ENCODE peak calls at places on chromosomes 13 and 19, in four cellular contexts. P, X, F and O are unnamed samples.

GRCh38 chr13:75468098-75468497 is 13.9 kb downstream of the TBC1D4 start:
- DNase-seq in P (no peak), X (no peak), F (no peak), O (no peak)

GRCh38 chr19:44640518-44640917 is 3.2 kb upstream of the PVR start:
- DNase-seq in P (no peak), X (no peak), F (no peak), O (no peak)

GRCh38 chr19:48968179-48968661 is 3.1 kb downstream of the FTL start:
- DNase-seq in P (no peak), F (no peak), X (no peak), O (no peak)

GRCh38 chr19:1746401-1747284 is 6.7 kb upstream of the ONECUT3 start:
- DNase-seq in F (peak; percentile 9), P (no peak), X (no peak), O (no peak)

GRCh38 chr13:67557642-67558241 is 327.6 kb upstream of the PCDH9 start:
- DNase-seq in F (no peak), P (no peak), X (no peak), O (no peak)

GRCh38 chr19:42529248-42529764 is 1.0 kb upstream of the CEACAM1 start:
- DNase-seq in F (peak; percentile 30), X (peak; percentile 47), P (peak; percentile 82), O (no peak)

GRCh38 chr13:21974741-21975140 is 303.9 kb downstream of the FGF9 start:
- DNase-seq in F (no peak), X (no peak), P (no peak), O (no peak)

GRCh38 chr19:32372726-32373613 is 27.6 kb downstream of the ZNF507 start:
- DNase-seq in F (peak; percentile 34), X (no peak), P (no peak), O (no peak)

GRCh38 chr19:43777163-43777700 is 3.5 kb downstream of the KCNN4 start:
- DNase-seq in F (no peak), P (no peak), X (no peak), O (no peak)

GRCh38 chr19:18286973-18287635 is 5.7 kb upstream of the JUND start:
- DNase-seq in P (no peak), F (no peak), X (no peak), O (no peak)

GRCh38 chr13:83881917-83882625 is at the start of gene SLITRK1:
- DNase-seq in P (peak; percentile 93), F (peak; percentile 41), X (no peak), O (peak; percentile 19)

GRCh38 chr19:18421371-18421959 is 2.3 kb downstream of the SSBP4 start:
- DNase-seq in F (no peak), X (no peak), P (no peak), O (no peak)

GRCh38 chr13:80235559-80236296 is 105.2 kb downstream of the SPRY2 start:
- DNase-seq in F (peak; percentile 40), X (no peak), P (peak; percentile 24), O (no peak)

GRCh38 chr13:54879036-54879435 is 1850.4 kb downstream of the OLFM4 start:
- DNase-seq in X (no peak), F (no peak), P (no peak), O (no peak)

GRCh38 chr19:5996102-5996501 is 18.2 kb upstream of the RANBP3 start:
- DNase-seq in X (no peak), F (no peak), P (no peak), O (no peak)

GRCh38 chr13:33639640-33640080 is 178.3 kb upstream of the RFC3 start:
- DNase-seq in F (no peak), P (no peak), X (no peak), O (no peak)

GRCh38 chr13:58238972-58239773 is 607.6 kb downstream of the PCDH17 start:
- DNase-seq in X (no peak), F (no peak), P (no peak), O (no peak)

GRCh38 chr13:114035583-114036501 is 62.0 kb upstream of the C13orf46 start:
- DNase-seq in X (no peak), P (no peak), F (peak; percentile 48), O (no peak)

GRCh38 chr13:97191143-97191542 is 31.0 kb upstream of the MBNL2 start:
- DNase-seq in F (no peak), P (peak; percentile 23), X (no peak), O (no peak)

GRCh38 chr13:43328907-43329306 is 305.5 kb downstream of the DNAJC15 start:
- DNase-seq in F (no peak), X (no peak), P (no peak), O (no peak)

GRCh38 chr19:48511800-48512503 is at the start of gene LMTK3:
- DNase-seq in P (peak; percentile 65), X (no peak), F (no peak), O (no peak)

GRCh38 chr19:24048261-24048660 is 38.7 kb upstream of the ZNF254 start:
- DNase-seq in X (no peak), P (no peak), F (no peak), O (no peak)

GRCh38 chr19:1247747-1248453 is 483 bp upstream of the MIDN start:
- DNase-seq in F (peak; percentile 42), X (peak; percentile 90), P (no peak), O (no peak)

GRCh38 chr19:19342086-19343015 is 21.7 kb downstream of the MAU2 start:
- DNase-seq in F (peak; percentile 45), P (peak; percentile 83), X (peak; percentile 60), O (no peak)

GRCh38 chr19:54136086-54136863 is 1.3 kb upstream of the CNOT3 start:
- DNase-seq in F (no peak), P (peak; percentile 48), X (no peak), O (no peak)

GRCh38 chr19:51439021-51439465 is 19.2 kb downstream of the SIGLEC8 start:
- DNase-seq in X (no peak), F (no peak), P (no peak), O (no peak)

GRCh38 chr13:60511637-60512036 is 114.6 kb downstream of the TDRD3 start:
- DNase-seq in X (no peak), F (no peak), P (no peak), O (no peak)

GRCh38 chr19:28980236-28980868 is 232.6 kb downstream of the UQCRFS1 start:
- DNase-seq in X (no peak), F (peak; percentile 45), P (no peak), O (no peak)

GRCh38 chr19:29724102-29724641 is 9.1 kb upstream of the C19orf12 start:
- DNase-seq in P (peak; percentile 74), X (no peak), F (no peak), O (no peak)

GRCh38 chr13:46352810-46353209 is 34.2 kb downstream of the RUBCNL start:
- DNase-seq in P (no peak), F (no peak), X (peak; percentile 31), O (no peak)

GRCh38 chr19:16417660-16418596 is 53.8 kb downstream of the EPS15L1 start:
- DNase-seq in F (peak; percentile 35), X (peak; percentile 72), P (peak; percentile 81), O (no peak)

GRCh38 chr19:41984961-41985360 is 9.1 kb downstream of the ATP1A3 start:
- DNase-seq in F (no peak), P (no peak), X (no peak), O (no peak)

GRCh38 chr19:17500447-17501198 is 10.8 kb upstream of the PGLS start:
- DNase-seq in F (no peak), P (no peak), X (no peak), O (no peak)

GRCh38 chr19:27392027-27392632 is 1820.8 kb downstream of the UQCRFS1 start:
- DNase-seq in P (no peak), F (no peak), X (no peak), O (no peak)

GRCh38 chr19:40713939-40714338 is 2.7 kb downstream of the COQ8B start:
- DNase-seq in X (no peak), F (no peak), P (no peak), O (no peak)

GRCh38 chr19:1074512-1075283 is 7.7 kb downstream of the ARHGAP45 start:
- DNase-seq in F (no peak), X (peak; percentile 78), P (peak; percentile 95), O (no peak)

GRCh38 chr13:25727250-25727649 is 324.6 kb downstream of the SHISA2 start:
- DNase-seq in X (no peak), P (no peak), F (no peak), O (no peak)
- H3K4me3 ChIP-seq in X (no peak overlapping the region), P (no peak overlapping the region), F (no peak overlapping the region), O (no peak overlapping the region)

GRCh38 chr13:94550030-94550738 is 45.8 kb downstream of the TGDS start:
- DNase-seq in P (no peak), F (peak; percentile 46), X (no peak), O (no peak)
- H3K36me3 ChIP-seq in P (no peaks in the 10 kb centered on the region), F (no peaks in the 10 kb centered on the region), X (no peaks in the 10 kb centered on the region), O (no peaks in the 10 kb centered on the region)

GRCh38 chr13:31046711-31047279 is 114.3 kb downstream of the TEX26 start:
- DNase-seq in F (peak; percentile 23), P (peak; percentile 78), X (no peak), O (no peak)
- H3K4me3 ChIP-seq in F (no peak overlapping the region), P (no peak overlapping the region), X (no peak overlapping the region), O (no peak overlapping the region)

GRCh38 chr19:13920940-13921744 is 15.1 kb downstream of the CC2D1A start:
- DNase-seq in F (peak; percentile 40), X (no peak), P (peak; percentile 50), O (no peak)
- H3K36me3 ChIP-seq in F (peaks cover 49% of the 10 kb centered on the region), X (peaks cover 66% of the 10 kb centered on the region), P (peaks cover 71% of the 10 kb centered on the region), O (peaks cover 30% of the 10 kb centered on the region)

DNA sequence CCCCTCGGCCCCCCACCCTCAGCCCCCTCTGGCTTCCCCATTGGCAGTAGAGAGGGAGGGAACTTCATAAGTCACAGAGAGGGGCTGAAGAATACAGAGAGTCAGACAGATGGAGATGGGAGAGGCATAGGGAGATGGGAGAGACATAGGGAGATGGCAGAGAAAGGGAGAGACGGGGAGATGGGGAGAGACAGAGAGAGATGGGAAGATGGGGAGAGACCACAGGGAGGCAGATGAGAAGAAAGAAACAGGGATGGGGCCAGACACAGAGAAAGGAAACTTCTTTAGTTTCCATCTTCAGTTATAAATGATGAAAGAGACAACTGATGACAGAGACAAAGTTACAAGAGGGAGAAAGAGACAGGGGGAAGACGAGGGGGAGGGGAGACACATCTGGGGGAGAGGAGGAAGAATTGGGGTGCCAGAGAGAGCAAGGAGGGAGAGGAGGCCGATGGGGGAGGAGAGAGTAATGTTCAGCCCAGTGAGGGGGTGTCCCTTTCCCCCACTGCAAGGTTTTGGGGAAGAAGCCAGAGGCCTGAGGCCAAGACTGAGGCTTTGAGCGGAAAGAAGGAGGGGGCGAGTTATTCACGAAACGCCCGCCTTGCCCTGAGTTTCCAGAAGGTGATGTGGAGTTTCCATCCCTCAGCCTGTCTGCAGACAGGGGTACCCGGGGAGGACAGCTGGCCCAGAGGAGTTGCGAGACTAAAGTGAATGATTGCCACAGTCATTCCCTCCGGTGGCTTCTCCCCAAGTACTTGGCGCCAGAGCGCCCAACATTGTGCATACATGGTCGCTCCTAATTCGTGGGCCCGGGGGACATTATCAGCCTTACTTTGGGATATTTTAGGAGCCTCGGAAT is 692 bp upstream of the PPAN start:
- DNase-seq in P (no peak), F (no peak), X (no peak), O (no peak)
- H3K4me3 ChIP-seq in P (peak overlapping the region; percentile 85), F (peak overlapping the region; percentile 7), X (peak overlapping the region; percentile 79), O (no peak overlapping the region)

DNA sequence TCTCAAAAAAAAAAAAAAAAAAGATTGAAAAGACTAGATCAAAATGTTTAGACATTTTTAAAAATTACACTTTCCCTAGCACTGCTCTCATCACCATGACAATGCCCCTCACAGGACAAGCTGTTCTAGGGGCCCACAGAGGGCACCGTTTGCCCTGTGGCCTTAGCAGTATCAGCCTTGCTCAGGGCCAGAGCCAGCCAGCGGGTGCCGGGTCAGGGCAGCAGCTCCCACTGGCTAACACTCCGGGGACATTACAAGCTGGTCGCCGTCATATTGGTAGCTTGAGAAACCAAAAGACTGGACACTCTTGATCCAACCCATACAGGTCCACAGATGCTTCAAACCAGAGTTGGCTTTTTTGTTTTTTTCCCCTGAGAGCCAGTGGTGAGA is 18.0 kb downstream of the CAPN12 start:
- DNase-seq in P (no peak), X (no peak), F (no peak), O (no peak)
- H3K36me3 ChIP-seq in P (peaks cover 75% of the 10 kb centered on the region), X (peaks cover 87% of the 10 kb centered on the region), F (peaks cover 90% of the 10 kb centered on the region), O (peaks cover 80% of the 10 kb centered on the region)